ENCODE peak calls at places on chromosomes 2 and 18, in nine cellular contexts. A is stimulated activated CD4-positive, alpha-beta T cell treated with anti-CD3 and anti-CD28 coated beads, Interleukin-15, amount 100 ng/mL, for 24 hours; S is iris pigment epithelial cell; V is pancreas; L is omental fat pad; U is activated naive CD8-positive, alpha-beta T cell treated with anti-CD3 and anti-CD28 coated beads, Interleukin-2, amount 50 U/mL, for 24 hours; Z is GM12865; E is RPMI8226; J is mammary epithelial cell. X is an unnamed sample.

GRCh38 chr2:179195146-179195545 is 69.5 kb downstream of the SESTD1 start:
- DNase-seq in V (no peak), A (no peak), L (no peak), U (no peak), S (no peak), E (no peak), J (no peak), Z (no peak), X (no peak)

GRCh38 chr2:156800065-156800556 is 363.9 kb downstream of the GPD2 start:
- DNase-seq in A (no peak), U (no peak), Z (peak), S (no peak), J (no peak), E (no peak), L (no peak), V (no peak), X (no peak)

GRCh38 chr2:185255566-185255965 is 483.0 kb upstream of the FSIP2 start:
- DNase-seq in L (no peak), Z (no peak), U (no peak), S (no peak), V (no peak), E (no peak), J (peak), A (no peak), X (no peak)

GRCh38 chr2:70083344-70084156 is 3.7 kb upstream of the PCBP1 start:
- DNase-seq in V (no peak), J (peak), Z (peak), A (peak), S (peak), E (peak), U (peak), L (no peak), X (no peak)

GRCh38 chr2:28274911-28275685 is 117.6 kb upstream of the FOSL2 start:
- DNase-seq in J (peak), A (no peak), V (no peak), U (no peak), S (peak), Z (peak), E (no peak), L (no peak), X (no peak)

GRCh38 chr18:23963443-23964185 is 50.9 kb upstream of the TTC39C start:
- DNase-seq in A (no peak), S (no peak), U (no peak), E (no peak), J (no peak), Z (no peak), V (no peak), L (no peak), X (no peak)

GRCh38 chr2:150296795-150297546 is 190.5 kb downstream of the RND3 start:
- DNase-seq in J (peak), L (no peak), Z (no peak), U (no peak), S (peak), V (no peak), A (no peak), E (no peak), X (no peak)

GRCh38 chr2:83764447-83765005 is 694.6 kb downstream of the SUCLG1 start:
- DNase-seq in L (no peak), V (no peak), A (no peak), J (no peak), Z (no peak), U (no peak), E (no peak), S (no peak), X (no peak)

GRCh38 chr2:42492691-42493467 is 903 bp downstream of the KCNG3 start:
- DNase-seq in E (no peak), S (peak), J (no peak), Z (peak), V (no peak), L (no peak), A (peak), U (peak), X (peak)

GRCh38 chr2:143668236-143668635 is 539.0 kb downstream of the ARHGAP15 start:
- DNase-seq in V (no peak), L (no peak), Z (no peak), J (no peak), A (no peak), E (no peak), U (no peak), S (no peak), X (no peak)

GRCh38 chr2:151262629-151263028 is 966 bp upstream of the RBM43 start:
- DNase-seq in S (no peak), V (no peak), J (no peak), E (no peak), A (no peak), Z (no peak), U (no peak), L (no peak), X (no peak)

GRCh38 chr18:36759167-36759776 is 69.5 kb downstream of the TPGS2 start:
- DNase-seq in S (no peak), E (no peak), V (no peak), L (no peak), A (no peak), Z (no peak), U (no peak), J (no peak), X (no peak)

GRCh38 chr2:3222636-3223035 is 155.0 kb downstream of the EIPR1 start:
- DNase-seq in S (peak), L (no peak), U (peak), J (no peak), E (no peak), Z (peak), A (peak), V (no peak), X (peak)

GRCh38 chr2:148642891-148643416 is 1.6 kb upstream of the EPC2 start:
- DNase-seq in U (no peak), L (no peak), V (no peak), E (no peak), S (peak), J (peak), Z (peak), A (no peak), X (peak)

GRCh38 chr2:239247401-239248245 is 153.2 kb downstream of the HDAC4 start:
- DNase-seq in U (no peak), V (no peak), A (peak), J (no peak), E (no peak), L (no peak), S (no peak), Z (no peak), X (no peak)

GRCh38 chr18:33282709-33283333 is 157.7 kb downstream of the CCDC178 start:
- DNase-seq in J (no peak), U (no peak), S (no peak), V (no peak), Z (no peak), L (no peak), A (no peak), E (no peak), X (no peak)

GRCh38 chr2:55961318-55961911 is 37.8 kb upstream of the EFEMP1 start:
- DNase-seq in V (peak), U (no peak), A (no peak), S (peak), Z (peak), J (peak), L (no peak), E (peak), X (peak)

GRCh38 chr2:127220807-127221527 is 868 bp upstream of the CYP27C1 start:
- DNase-seq in Z (no peak), U (no peak), J (no peak), A (peak), S (peak), E (no peak), V (no peak), L (no peak), X (no peak)

GRCh38 chr2:239991689-239992314 is 33.3 kb downstream of the NDUFA10 start:
- DNase-seq in S (peak), A (no peak), V (no peak), J (peak), Z (peak), L (no peak), U (no peak), E (peak), X (peak)

GRCh38 chr2:37324536-37324785 is 172 bp downstream of the PRKD3 start:
- DNase-seq in Z (peak), L (peak), V (peak), J (no peak), E (peak), U (no peak), A (peak), S (peak), X (peak)

GRCh38 chr2:31675485-31675901 is 94.8 kb upstream of the SRD5A2 start:
- DNase-seq in V (peak), Z (peak), A (no peak), S (no peak), E (no peak), L (no peak), J (no peak), U (no peak), X (peak)

GRCh38 chr2:218863021-218863520 is 3.5 kb downstream of the WNT6 start:
- DNase-seq in J (no peak), Z (no peak), S (no peak), V (no peak), U (no peak), L (no peak), E (no peak), A (no peak), X (no peak)

GRCh38 chr2:36464006-36464721 is 108.6 kb downstream of the CRIM1 start:
- DNase-seq in A (no peak), S (peak), Z (no peak), U (no peak), E (peak), V (no peak), L (no peak), J (no peak), X (no peak)

GRCh38 chr2:200449149-200449548 is 60.7 kb downstream of the KCTD18 start:
- DNase-seq in J (no peak), V (no peak), Z (no peak), L (no peak), U (no peak), A (no peak), E (no peak), S (no peak), X (no peak)

GRCh38 chr2:64646007-64646880 is 7.5 kb downstream of the SERTAD2 start:
- DNase-seq in U (peak), V (peak), E (peak), L (peak), Z (peak), J (peak), S (peak), A (peak), X (peak)

GRCh38 chr2:38146302-38146916 is 70.5 kb upstream of the CYP1B1 start:
- DNase-seq in A (peak), E (peak), Z (peak), L (no peak), S (peak), J (peak), V (no peak), U (peak), X (no peak)

GRCh38 chr2:60806988-60807681 is 51.1 kb downstream of the PAPOLG start:
- DNase-seq in E (no peak), V (no peak), S (peak), Z (peak), A (peak), J (peak), L (no peak), U (peak), X (peak)

GRCh38 chr18:78542204-78542603 is 437.4 kb upstream of the SALL3 start:
- DNase-seq in E (peak), Z (no peak), A (no peak), S (peak), J (peak), V (peak), L (no peak), U (no peak), X (no peak)

GRCh38 chr2:61575447-61575859 is 37.3 kb upstream of the XPO1 start:
- DNase-seq in U (no peak), V (no peak), S (no peak), Z (peak), E (peak), L (no peak), A (no peak), J (no peak), X (no peak)

GRCh38 chr2:105578166-105578565 is 166.5 kb upstream of the NCK2 start:
- DNase-seq in J (no peak), U (no peak), V (no peak), Z (no peak), A (no peak), L (no peak), E (no peak), S (no peak), X (no peak)

GRCh38 chr2:26325851-26326250 is 20.1 kb upstream of the SELENOI start:
- DNase-seq in A (no peak), E (no peak), U (no peak), J (peak), S (peak), V (no peak), L (no peak), Z (no peak), X (no peak)

GRCh38 chr2:227862227-227862740 is 9.1 kb upstream of the DAW1 start:
- DNase-seq in Z (peak), L (no peak), A (peak), J (peak), U (peak), S (peak), E (peak), V (no peak), X (peak)

GRCh38 chr2:24818721-24819167 is 25.5 kb downstream of the CENPO start:
- DNase-seq in A (no peak), J (no peak), U (no peak), S (peak), Z (no peak), L (no peak), E (no peak), V (no peak), X (peak)

X was measured in erythroblast.